ENCODE peak calls at places on chromosomes 16 and 17, in ten cellular contexts. J is left ventricle myocardium inferior, B is choroid plexus epithelial cell, P is right lobe of liver, D is psoas muscle, Q is cardiac muscle cell, O is IMR-90, T is progenitor cell of endocrine pancreas, Y is AG10803, H is nephron progenitor cell. A is an unnamed sample.

GRCh38 chr16:3496386-3496785 is 1.1 kb upstream of the C16orf90 start:
- DNase-seq in J (no peak), B (no peak), P (no peak), D (no peak), Q (no peak), O (no peak), T (no peak), Y (no peak), H (no peak), A (no peak)

GRCh38 chr16:2840914-2841313 is 10.8 kb downstream of the ZG16B start:
- DNase-seq in J (peak; percentile 9), B (no peak), P (no peak), D (no peak), Q (no peak), O (no peak), T (no peak), Y (no peak), H (no peak), A (no peak)

GRCh38 chr17:60601443-60602384 is 1.7 kb downstream of the PPM1D start:
- DNase-seq in J (no peak), B (peak; percentile 90), P (no peak), D (no peak), Q (peak; percentile 76), O (peak; percentile 81), T (peak; percentile 23), Y (peak; percentile 70), H (peak; percentile 49), A (peak; percentile 58)

GRCh38 chr17:58531661-58532554 is 17.5 kb upstream of the MTMR4 start:
- DNase-seq in J (peak; percentile 73), B (peak; percentile 26), P (peak; percentile 75), D (peak; percentile 63), Q (peak; percentile 84), O (peak; percentile 21), T (peak; percentile 42), Y (peak; percentile 23), H (peak; percentile 83), A (peak; percentile 74)

GRCh38 chr17:59561042-59561441 is 4.4 kb upstream of the DHX40 start:
- DNase-seq in J (no peak), B (peak; percentile 47), P (no peak), D (no peak), Q (peak; percentile 5), O (peak; percentile 3), T (no peak), Y (peak; percentile 8), H (no peak), A (no peak)

GRCh38 chr17:16352303-16352837 is 899 bp downstream of the CENPV start:
- DNase-seq in J (peak; percentile 18), B (peak; percentile 37), P (peak; percentile 76), D (peak; percentile 19), Q (peak; percentile 57), O (peak; percentile 30), T (peak; percentile 65), Y (peak; percentile 16), H (peak; percentile 71), A (peak; percentile 88)

GRCh38 chr17:74343526-74344284 is 17.7 kb downstream of the KIF19 start:
- DNase-seq in J (no peak), B (no peak), P (no peak), D (no peak), Q (no peak), O (no peak), T (no peak), Y (no peak), H (no peak), A (no peak)

GRCh38 chr16:57377080-57377841 is 5.0 kb downstream of the CX3CL1 start:
- DNase-seq in J (no peak), B (peak; percentile 11), P (no peak), D (no peak), Q (no peak), O (peak; percentile 85), T (no peak), Y (no peak), H (no peak), A (no peak)

GRCh38 chr17:4104506-4104905 is 38.3 kb downstream of the ZZEF1 start:
- DNase-seq in J (no peak), B (no peak), P (no peak), D (no peak), Q (no peak), O (no peak), T (no peak), Y (no peak), H (no peak), A (no peak)

GRCh38 chr17:80817861-80818260 is 173.8 kb upstream of the CHMP6 start:
- DNase-seq in J (no peak), B (no peak), P (no peak), D (no peak), Q (no peak), O (peak; percentile 76), T (no peak), Y (peak; percentile 35), H (no peak), A (no peak)

GRCh38 chr17:76513306-76513692 is 12.1 kb upstream of the RHBDF2 start:
- DNase-seq in J (no peak), B (no peak), P (no peak), D (no peak), Q (no peak), O (no peak), T (no peak), Y (no peak), H (no peak), A (no peak)

GRCh38 chr17:63436523-63437110 is 9.5 kb downstream of the CYB561 start:
- DNase-seq in J (no peak), B (peak; percentile 61), P (no peak), D (no peak), Q (no peak), O (no peak), T (no peak), Y (no peak), H (no peak), A (no peak)

GRCh38 chr17:7380321-7380720 is 568 bp upstream of the TNK1 start:
- DNase-seq in J (peak; percentile 63), B (no peak), P (peak; percentile 71), D (peak; percentile 38), Q (no peak), O (peak; percentile 47), T (no peak), Y (peak; percentile 75), H (no peak), A (no peak)

GRCh38 chr16:49200223-49200820 is 81.3 kb downstream of the CBLN1 start:
- DNase-seq in J (peak; percentile 39), B (no peak), P (no peak), D (peak; percentile 47), Q (no peak), O (no peak), T (no peak), Y (no peak), H (no peak), A (no peak)

GRCh38 chr17:494601-495195 is 142.1 kb upstream of the RPH3AL start:
- DNase-seq in J (no peak), B (no peak), P (no peak), D (no peak), Q (no peak), O (no peak), T (no peak), Y (no peak), H (no peak), A (no peak)

GRCh38 chr16:89185062-89185751 is 13.7 kb downstream of the CDH15 start:
- DNase-seq in J (no peak), B (no peak), P (peak; percentile 18), D (peak; percentile 8), Q (no peak), O (no peak), T (no peak), Y (no peak), H (no peak), A (no peak)

GRCh38 chr17:73901661-73902415 is 257.6 kb upstream of the SDK2 start:
- DNase-seq in J (peak; percentile 57), B (no peak), P (peak; percentile 39), D (peak; percentile 32), Q (peak; percentile 40), O (no peak), T (peak; percentile 41), Y (no peak), H (peak; percentile 71), A (peak; percentile 72)

GRCh38 chr17:16419929-16420271 is 4.5 kb downstream of the TRPV2 start:
- DNase-seq in J (no peak), B (peak; percentile 90), P (no peak), D (no peak), Q (no peak), O (peak; percentile 86), T (no peak), Y (peak; percentile 76), H (no peak), A (no peak)

GRCh38 chr17:11412653-11413052 is 171.6 kb downstream of the SHISA6 start:
- DNase-seq in J (no peak), B (no peak), P (no peak), D (no peak), Q (no peak), O (no peak), T (no peak), Y (no peak), H (no peak), A (no peak)
- TF ChIP-seq CTCF in J (no peak), B (no peak), P (no peak), D (no peak), Q (no peak), O (no peak), T (no peak), Y (no peak), H (no peak), A (no peak)

DNA sequence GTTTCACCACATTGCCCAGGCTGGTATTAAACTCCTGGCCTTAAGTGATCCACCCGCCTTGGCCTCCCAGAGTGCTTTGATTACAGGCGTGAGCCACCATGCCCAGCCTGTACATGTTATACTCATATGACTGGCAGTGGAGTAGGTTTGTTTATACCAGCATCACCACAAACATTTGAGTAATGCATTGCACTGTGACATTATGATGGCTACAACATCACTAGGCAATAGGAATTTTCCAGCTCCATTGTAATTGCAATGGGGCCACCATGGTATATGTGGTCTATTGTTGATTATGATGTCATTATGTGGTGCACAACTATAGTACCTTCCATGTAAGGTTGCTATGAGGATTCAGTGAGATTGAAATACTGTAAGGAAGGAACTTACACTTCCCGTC is 168.9 kb downstream of the COPRS start:
- DNase-seq in J (no peak), B (peak; percentile 47), P (no peak), D (no peak), Q (no peak), O (peak; percentile 84), T (no peak), Y (peak; percentile 56), H (no peak), A (no peak)
- TF ChIP-seq CTCF in J (no peak), B (no peak), P (no peak), D (no peak), Q (no peak), O (no peak), T (no peak), Y (no peak), H (no peak), A (no peak)

DNA sequence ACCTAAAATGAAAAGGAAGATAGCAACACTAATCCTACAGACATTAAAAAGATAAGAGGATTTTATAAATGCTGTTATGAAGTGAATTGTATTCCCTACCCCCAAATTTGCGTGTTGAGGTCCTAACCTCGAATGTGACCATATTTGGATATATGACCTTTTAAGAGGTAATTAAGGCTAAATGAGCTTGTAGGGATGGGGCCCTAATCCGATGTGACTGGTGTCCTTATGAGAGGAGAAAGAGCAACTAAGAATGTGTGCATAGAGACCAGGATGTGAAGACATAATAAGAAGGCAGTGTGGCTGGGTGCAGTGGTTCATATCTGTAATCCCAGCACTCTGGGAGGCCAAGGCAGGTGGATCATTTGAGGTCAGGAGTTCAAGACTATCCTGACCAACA is 48.2 kb upstream of the FAM20A start:
- DNase-seq in J (no peak), B (no peak), P (no peak), D (no peak), Q (no peak), O (no peak), T (no peak), Y (no peak), H (no peak), A (no peak)
- TF ChIP-seq CTCF in J (no peak), B (no peak), P (no peak), D (no peak), Q (no peak), O (no peak), T (no peak), Y (no peak), H (no peak), A (no peak)

GRCh38 chr16:87053016-87053982 is 263.9 kb downstream of the C16orf95 start:
- DNase-seq in J (no peak), B (no peak), P (no peak), D (no peak), Q (no peak), O (no peak), T (no peak), Y (no peak), H (no peak), A (peak; percentile 45)
- TF ChIP-seq CTCF in J (no peak), B (peak; percentile 13), P (no peak), D (no peak), Q (no peak), O (no peak), T (peak; percentile 37), Y (no peak), H (peak; percentile 21), A (peak; percentile 41)

A was measured in glutamatergic neuron.